ENCODE peak calls at places on chromosomes 6 and 20, in eight cellular contexts. E, I, Z, C, B, Q, N and G are unnamed samples.

GRCh38 chr6:104614394-104614793 is 245.3 kb downstream of the HACE1 start:
- DNase-seq in E (no peak), I (no peak), Z (no peak), C (no peak), B (no peak), Q (no peak), N (no peak), G (no peak)

GRCh38 chr20:50695144-50695872 is 4.0 kb upstream of the RIPOR3 start:
- DNase-seq in E (no peak), I (peak; percentile 31), Z (no peak), C (no peak), B (no peak), Q (peak; percentile 21), N (no peak), G (no peak)

GRCh38 chr6:33752139-33753015 is 5.7 kb upstream of the IP6K3 start:
- DNase-seq in E (peak; percentile 95), I (no peak), Z (no peak), C (no peak), B (no peak), Q (no peak), N (peak; percentile 82), G (peak; percentile 94)

GRCh38 chr6:149080511-149080910 is 237.0 kb upstream of the TAB2 start:
- DNase-seq in E (no peak), I (no peak), Z (no peak), C (no peak), B (no peak), Q (peak; percentile 69), N (no peak), G (no peak)

GRCh38 chr6:108966236-108966635 is 118.0 kb downstream of the ARMC2 start:
- DNase-seq in E (no peak), I (no peak), Z (no peak), C (no peak), B (no peak), Q (no peak), N (no peak), G (peak; percentile 41)

GRCh38 chr6:12392490-12392889 is 102.3 kb downstream of the EDN1 start:
- DNase-seq in E (no peak), I (no peak), Z (no peak), C (no peak), B (no peak), Q (no peak), N (no peak), G (no peak)

GRCh38 chr20:36308318-36308710 is 2.2 kb downstream of the DLGAP4 start:
- DNase-seq in E (no peak), I (no peak), Z (no peak), C (no peak), B (no peak), Q (no peak), N (no peak), G (no peak)

GRCh38 chr6:76839505-76839904 is 623.8 kb downstream of the HTR1B start:
- DNase-seq in E (no peak), I (no peak), Z (no peak), C (no peak), B (no peak), Q (no peak), N (no peak), G (no peak)

GRCh38 chr6:38518511-38519304 is 121.0 kb downstream of the BTBD9 start:
- DNase-seq in E (no peak), I (no peak), Z (no peak), C (no peak), B (no peak), Q (no peak), N (no peak), G (no peak)

GRCh38 chr20:50651676-50652075 is 39.7 kb downstream of the RIPOR3 start:
- DNase-seq in E (no peak), I (no peak), Z (no peak), C (no peak), B (no peak), Q (no peak), N (no peak), G (no peak)

GRCh38 chr20:24684954-24685691 is 215.7 kb downstream of the SYNDIG1 start:
- DNase-seq in E (no peak), I (peak; percentile 21), Z (no peak), C (no peak), B (no peak), Q (no peak), N (no peak), G (peak; percentile 85)

GRCh38 chr20:1242530-1242929 is 16.7 kb downstream of the RAD21L1 start:
- DNase-seq in E (no peak), I (no peak), Z (no peak), C (no peak), B (no peak), Q (peak; percentile 98), N (no peak), G (no peak)

GRCh38 chr6:154738561-154738961 is 5.3 kb downstream of the SCAF8 start:
- DNase-seq in E (no peak), I (no peak), Z (no peak), C (no peak), B (no peak), Q (no peak), N (no peak), G (no peak)

GRCh38 chr20:9059931-9060330 is 9.0 kb upstream of the PLCB4 start:
- DNase-seq in E (no peak), I (no peak), Z (no peak), C (no peak), B (no peak), Q (peak; percentile 87), N (no peak), G (no peak)

GRCh38 chr6:96657344-96657743 is 94.4 kb downstream of the FHL5 start:
- DNase-seq in E (no peak), I (no peak), Z (no peak), C (no peak), B (no peak), Q (no peak), N (no peak), G (no peak)

GRCh38 chr20:35947907-35948306 is 6.4 kb downstream of the SCAND1 start:
- DNase-seq in E (no peak), I (no peak), Z (no peak), C (no peak), B (no peak), Q (no peak), N (no peak), G (no peak)

GRCh38 chr6:168063431-168063830 is 15.6 kb downstream of the FRMD1 start:
- DNase-seq in E (no peak), I (no peak), Z (no peak), C (no peak), B (no peak), Q (no peak), N (no peak), G (no peak)

GRCh38 chr6:47922391-47922790 is 140.6 kb downstream of the OPN5 start:
- DNase-seq in E (no peak), I (no peak), Z (peak; percentile 27), C (no peak), B (peak; percentile 14), Q (no peak), N (no peak), G (peak; percentile 87)